ENCODE peak calls at places on chromosomes 5 and 9, in nine cellular contexts. F is GM12865; E is fibroblast of mammary gland; W is body of pancreas; A is H1; C is psoas muscle; H is CD8-positive, alpha-beta T cell; L is lower leg skin; O is nephron progenitor cell. B is an unnamed sample.
A peak's percentile ranks its signal among the peaks of the same experiment; 100 is the strongest.

GRCh38 chr9:119483153-119483552 is 113.9 kb upstream of the BRINP1 start:
- DNase-seq in H (no peak), W (no peak), C (no peak), L (no peak), E (no peak), O (no peak), A (no peak), F (no peak), B (no peak)

GRCh38 chr5:175444905-175445456 is 999 bp upstream of the DRD1 start:
- DNase-seq in O (no peak), E (no peak), W (no peak), F (no peak), C (no peak), L (no peak), H (no peak), A (no peak), B (no peak)

GRCh38 chr9:37146372-37146771 is 26.0 kb downstream of the ZCCHC7 start:
- DNase-seq in E (no peak), C (no peak), A (no peak), O (no peak), H (no peak), F (peak; percentile 55), W (no peak), L (no peak), B (no peak)

GRCh38 chr9:23587903-23588302 is 238.1 kb downstream of the ELAVL2 start:
- DNase-seq in F (no peak), L (no peak), O (no peak), E (no peak), A (peak; percentile 53), W (no peak), H (no peak), C (no peak), B (no peak)

GRCh38 chr5:143703659-143704058 is 108.3 kb upstream of the HMHB1 start:
- DNase-seq in O (no peak), F (no peak), W (no peak), E (no peak), C (no peak), H (no peak), A (no peak), L (no peak), B (no peak)

GRCh38 chr9:112299514-112299913 is 33.9 kb downstream of the PTBP3 start:
- DNase-seq in E (peak; percentile 84), O (no peak), L (no peak), H (no peak), W (no peak), F (no peak), A (no peak), C (no peak), B (no peak)

GRCh38 chr5:156838966-156839365 is 11.1 kb upstream of the PPP1R2B start:
- DNase-seq in E (no peak), W (no peak), C (no peak), H (no peak), F (no peak), L (no peak), O (no peak), A (no peak), B (no peak)

GRCh38 chr5:56457887-56458451 is 224.8 kb upstream of the ANKRD55 start:
- DNase-seq in O (no peak), W (no peak), L (peak; percentile 46), E (no peak), A (no peak), C (no peak), H (no peak), F (no peak), B (no peak)

GRCh38 chr9:132748450-132748849 is 78.2 kb downstream of the GTF3C4 start:
- DNase-seq in H (no peak), A (no peak), W (no peak), L (no peak), C (no peak), E (no peak), F (no peak), O (no peak), B (no peak)

GRCh38 chr5:23721336-23721735 is 213.9 kb downstream of the PRDM9 start:
- DNase-seq in E (no peak), H (no peak), C (no peak), A (no peak), W (no peak), O (no peak), F (no peak), L (no peak), B (no peak)

DNA sequence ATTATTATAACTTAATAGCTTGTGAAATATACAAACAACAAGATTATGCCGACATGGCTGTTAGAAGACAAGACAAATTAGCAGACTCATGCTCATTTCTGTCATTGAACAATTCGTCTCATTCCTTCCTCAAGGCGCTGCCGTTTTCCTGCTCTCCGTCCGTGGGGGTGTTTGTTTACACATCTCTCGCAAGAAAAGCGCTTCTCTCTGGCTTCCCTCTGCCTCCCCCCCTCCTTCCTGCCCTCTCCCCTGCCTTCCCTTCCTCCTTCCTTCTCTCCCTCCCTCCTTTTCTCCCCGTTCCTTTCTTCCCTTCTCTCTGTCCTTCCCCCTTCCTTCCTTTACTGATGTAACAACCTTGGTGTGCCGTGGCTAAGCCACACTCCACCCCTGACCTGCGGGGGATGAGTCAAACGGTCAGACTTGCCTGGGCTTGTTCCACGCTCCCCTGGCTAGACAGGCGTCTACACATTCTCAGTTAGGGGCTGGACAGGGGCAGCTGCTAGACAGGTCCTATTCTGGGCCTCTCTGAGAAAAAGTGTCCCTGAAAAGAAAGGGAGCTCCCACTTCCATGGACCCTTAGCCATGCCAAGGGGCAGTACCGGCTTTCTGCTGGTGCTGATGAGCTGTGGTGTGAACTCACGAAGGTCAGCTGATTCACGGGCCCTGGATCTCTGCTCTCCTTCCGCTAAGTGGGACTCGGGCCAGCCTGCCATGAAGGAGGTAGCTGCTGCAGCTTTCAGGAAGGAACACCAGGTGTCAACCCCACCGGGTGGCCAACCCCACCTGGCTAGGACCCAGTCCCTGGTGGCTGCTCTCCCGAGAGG is 32.0 kb upstream of the SPTLC1 start:
- DNase-seq in H (no peak), F (peak; percentile 70), O (peak; percentile 34), E (peak; percentile 93), A (no peak), W (no peak), C (no peak), L (peak; percentile 55), B (no peak)
- TF ChIP-seq CTCF in H (no peak), F (no peak), O (no peak), E (peak; percentile 27), A (no peak), W (no peak), C (no peak), L (no peak), B (no peak)

DNA sequence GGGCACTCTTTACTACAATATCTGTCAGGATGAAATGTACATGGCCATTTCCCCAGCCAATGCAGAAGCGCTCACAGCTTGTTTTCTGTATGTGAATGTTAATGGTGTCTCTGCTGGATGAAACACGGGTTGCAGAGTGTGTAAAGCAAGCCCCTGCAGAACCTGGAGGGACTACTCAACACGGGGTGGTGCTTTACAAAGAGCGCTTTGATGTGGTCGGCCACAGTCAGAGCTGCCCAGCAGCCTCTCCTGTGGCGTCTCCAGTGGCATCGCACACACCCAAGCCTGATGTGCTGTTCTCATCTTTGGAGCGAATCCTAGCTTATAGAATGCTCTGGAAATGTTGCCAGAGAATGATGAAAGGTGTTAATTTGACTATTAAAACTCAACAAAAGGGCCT is 162.7 kb upstream of the NFIL3 start:
- DNase-seq in W (no peak), E (no peak), L (no peak), O (no peak), F (peak; percentile 34), A (no peak), C (no peak), H (no peak), B (no peak)
- TF ChIP-seq CTCF in W (no peak), E (no peak), L (no peak), O (no peak), F (no peak), A (no peak), C (no peak), H (no peak), B (no peak)

GRCh38 chr5:43007246-43007910 is 32.7 kb downstream of the ANXA2R start:
- DNase-seq in L (peak; percentile 82), H (peak; percentile 90), W (no peak), E (peak; percentile 91), O (peak; percentile 76), F (peak; percentile 87), A (peak; percentile 90), C (peak; percentile 89), B (peak; percentile 82)

GRCh38 chr5:43007911-43008368 is 32.2 kb downstream of the ANXA2R start:
- DNase-seq in A (peak; percentile 68), H (peak; percentile 90), O (peak; percentile 62), W (no peak), E (peak; percentile 76), C (peak; percentile 79), F (peak; percentile 94), L (peak; percentile 60), B (peak; percentile 75)

GRCh38 chr5:43006411-43007202 is 33.5 kb downstream of the ANXA2R start:
- DNase-seq in C (no peak), L (no peak), F (no peak), A (no peak), E (peak; percentile 38), O (no peak), W (no peak), H (no peak), B (no peak)

GRCh38 chr5:43010956-43011355 is 29.2 kb downstream of the ANXA2R start:
- DNase-seq in E (peak; percentile 35), L (no peak), F (no peak), W (no peak), C (no peak), A (no peak), O (no peak), H (no peak), B (no peak)

GRCh38 chr5:43008369-43009158 is 31.6 kb downstream of the ANXA2R start:
- DNase-seq in F (peak; percentile 97), C (peak; percentile 93), O (peak; percentile 85), W (peak; percentile 52), A (peak; percentile 90), E (peak; percentile 95), H (peak; percentile 93), L (peak; percentile 90), B (peak; percentile 85)
- TF ChIP-seq CTCF in F (peak; percentile 10), C (no peak), O (no peak), W (no peak), A (no peak), E (no peak), H (no peak), L (no peak), B (no peak)

GRCh38 chr9:107486674-107487520 is 2.7 kb downstream of the KLF4 start:
- DNase-seq in C (peak; percentile 58), O (peak; percentile 34), L (no peak), F (no peak), A (no peak), E (peak; percentile 12), W (no peak), H (no peak), B (peak; percentile 59)

GRCh38 chr9:107488400-107489143 is 997 bp downstream of the KLF4 start:
- DNase-seq in H (no peak), A (peak; percentile 68), L (peak; percentile 84), F (peak; percentile 24), C (peak; percentile 89), W (peak; percentile 33), O (peak; percentile 59), E (peak; percentile 73), B (peak; percentile 94)

GRCh38 chr9:107489687-107490605 is at the start of gene KLF4:
- DNase-seq in A (peak; percentile 84), E (peak; percentile 92), O (peak; percentile 90), F (peak; percentile 93), L (peak; percentile 92), C (peak; percentile 94), W (peak; percentile 92), H (no peak), B (peak; percentile 93)

GRCh38 chr9:107489144-107489673 is 360 bp downstream of the KLF4 start:
- DNase-seq in E (peak; percentile 4), A (no peak), W (no peak), O (no peak), L (peak; percentile 38), C (no peak), F (peak; percentile 23), H (no peak), B (no peak)

GRCh38 chr9:107487521-107488399 is 1.8 kb downstream of the KLF4 start:
- DNase-seq in C (peak; percentile 72), F (peak; percentile 60), E (peak; percentile 48), A (peak; percentile 84), L (peak; percentile 52), W (peak; percentile 53), O (peak; percentile 77), H (no peak), B (peak; percentile 67)
- TF ChIP-seq CTCF in C (peak; percentile 27), F (peak; percentile 41), E (peak; percentile 24), A (peak; percentile 82), L (no peak), W (peak; percentile 53), O (peak; percentile 68), H (no peak), B (peak; percentile 76)

B was measured in CD14-positive monocyte.